ENCODE peak calls at places on chromosome 17, in ten cellular contexts. T is bronchial epithelial cell; W is spleen; E is osteoblast; A is lung; G is cardiac muscle cell; X is body of pancreas; N is HFF-Myc; D is CD8-positive, alpha-beta T cell; B is colonic mucosa. C is an unnamed sample.

GRCh38 chr17:63178530-63178929 is 212.5 kb downstream of the TANC2 start:
- DNase-seq in T (no peak), W (no peak), E (peak; percentile 47), A (no peak), G (no peak), X (no peak), N (no peak), D (no peak), B (no peak), C (no peak)

GRCh38 chr17:75518201-75518600 is 1.9 kb downstream of the TSEN54 start:
- DNase-seq in T (no peak), W (no peak), E (no peak), A (no peak), G (no peak), X (no peak), N (no peak), D (peak; percentile 41), B (no peak), C (peak; percentile 61)

GRCh38 chr17:69246726-69247375 is 18.2 kb upstream of the ABCA10 start:
- DNase-seq in T (peak; percentile 60), W (no peak), E (no peak), A (no peak), G (peak; percentile 65), X (no peak), N (peak; percentile 31), D (no peak), B (no peak), C (peak; percentile 73)

GRCh38 chr17:15776871-15777270 is 44.8 kb downstream of the TBC1D26 start:
- DNase-seq in T (no peak), W (no peak), E (no peak), A (no peak), G (no peak), X (no peak), N (no peak), D (no peak), B (no peak), C (no peak)

GRCh38 chr17:63698381-63698885 is 1.5 kb downstream of the LIMD2 start:
- DNase-seq in T (no peak), W (peak; percentile 86), E (peak; percentile 85), A (no peak), G (no peak), X (peak; percentile 47), N (no peak), D (no peak), B (no peak), C (peak; percentile 65)

GRCh38 chr17:45320931-45321461 is 4.2 kb upstream of the MAP3K14 start:
- DNase-seq in T (peak; percentile 83), W (no peak), E (peak; percentile 94), A (no peak), G (no peak), X (no peak), N (peak; percentile 98), D (no peak), B (peak; percentile 67), C (no peak)

GRCh38 chr17:16314189-16314588 is 39.1 kb downstream of the CENPV start:
- DNase-seq in T (no peak), W (no peak), E (peak; percentile 41), A (no peak), G (no peak), X (no peak), N (no peak), D (no peak), B (no peak), C (no peak)

GRCh38 chr17:5237541-5238016 is 2.9 kb upstream of the SCIMP start:
- DNase-seq in T (peak; percentile 50), W (peak; percentile 80), E (peak; percentile 94), A (peak; percentile 69), G (peak; percentile 51), X (peak; percentile 62), N (peak; percentile 46), D (no peak), B (peak; percentile 74), C (peak; percentile 96)

GRCh38 chr17:17758443-17758842 is 77.2 kb downstream of the RAI1 start:
- DNase-seq in T (no peak), W (no peak), E (no peak), A (no peak), G (no peak), X (no peak), N (no peak), D (no peak), B (no peak), C (peak; percentile 86)

GRCh38 chr17:17757391-17757791 is 76.1 kb downstream of the RAI1 start:
- DNase-seq in T (no peak), W (peak; percentile 89), E (no peak), A (no peak), G (no peak), X (no peak), N (no peak), D (no peak), B (no peak), C (peak; percentile 91)

GRCh38 chr17:17755715-17756114 is 74.5 kb downstream of the RAI1 start:
- DNase-seq in T (no peak), W (no peak), E (no peak), A (no peak), G (no peak), X (no peak), N (no peak), D (no peak), B (no peak), C (no peak)

GRCh38 chr17:17759164-17759563 is 77.6 kb downstream of the SREBF1 start:
- DNase-seq in T (no peak), W (no peak), E (peak; percentile 82), A (no peak), G (no peak), X (no peak), N (no peak), D (no peak), B (no peak), C (no peak)

DNA sequence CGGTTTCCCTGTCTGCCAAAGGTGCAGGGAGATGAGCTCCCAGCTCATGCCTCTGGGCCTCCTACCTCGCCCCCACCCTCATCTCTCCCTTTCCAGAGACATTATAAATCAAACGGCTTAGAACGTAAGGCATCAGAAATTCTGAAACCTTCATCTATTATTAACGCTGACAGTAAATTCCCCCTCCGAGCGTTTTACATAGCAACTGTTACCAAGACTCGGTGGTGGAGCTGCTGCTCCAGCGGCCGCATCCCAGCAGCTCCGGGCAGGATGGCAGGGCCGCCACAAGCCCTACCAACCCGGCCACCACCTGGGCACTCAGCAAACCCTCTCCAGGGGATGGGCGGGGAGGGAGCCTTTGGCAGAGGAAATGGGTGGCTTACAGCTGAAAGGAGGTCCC is 76.7 kb downstream of the RAI1 start:
- DNase-seq in T (no peak), W (no peak), E (no peak), A (no peak), G (no peak), X (no peak), N (no peak), D (no peak), B (no peak), C (peak; percentile 77)
- H3K4me3 ChIP-seq in T (no peak overlapping the region), W (no peak overlapping the region), E (no peak overlapping the region), A (no peak overlapping the region), G (no peak overlapping the region), X (no peak overlapping the region), N (no peak overlapping the region), D (peak overlapping the region; percentile 44), B (no peak overlapping the region), C (peak overlapping the region; percentile 61)

GRCh38 chr17:72705905-72706395 is 386.5 kb downstream of the SLC39A11 start:
- DNase-seq in T (peak; percentile 77), W (no peak), E (no peak), A (no peak), G (no peak), X (no peak), N (no peak), D (no peak), B (no peak), C (no peak)

GRCh38 chr17:72710185-72710584 is 382.3 kb downstream of the SLC39A11 start:
- DNase-seq in T (peak; percentile 96), W (no peak), E (no peak), A (no peak), G (no peak), X (no peak), N (no peak), D (no peak), B (no peak), C (no peak)

GRCh38 chr17:72710834-72711233 is 381.7 kb downstream of the SLC39A11 start:
- DNase-seq in T (peak; percentile 97), W (no peak), E (no peak), A (no peak), G (no peak), X (no peak), N (no peak), D (no peak), B (no peak), C (no peak)

GRCh38 chr17:72706396-72706981 is 386.0 kb downstream of the SLC39A11 start:
- DNase-seq in T (peak; percentile 88), W (no peak), E (no peak), A (no peak), G (no peak), X (no peak), N (no peak), D (no peak), B (no peak), C (no peak)

DNA sequence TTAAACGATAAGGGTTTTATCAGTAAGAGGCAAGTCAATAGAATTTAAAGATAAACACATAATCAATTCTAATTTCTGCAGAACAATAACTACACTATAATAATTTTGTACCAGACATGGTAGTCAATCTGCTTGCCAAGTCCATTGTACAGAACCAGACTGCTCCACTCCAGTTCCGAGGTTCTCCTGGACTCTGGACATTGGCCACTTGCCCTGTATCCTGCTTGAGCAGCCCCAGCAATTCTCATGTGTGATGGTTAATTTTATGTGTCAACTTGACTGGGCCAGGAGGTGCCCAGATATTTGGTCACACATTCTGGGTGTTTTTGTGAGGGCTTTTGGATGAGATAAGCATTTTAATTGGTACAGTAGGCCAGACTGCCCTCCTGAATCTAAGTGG is 384.6 kb downstream of the SLC39A11 start:
- DNase-seq in T (no peak), W (no peak), E (no peak), A (no peak), G (no peak), X (no peak), N (no peak), D (no peak), B (no peak), C (no peak)
- TF ChIP-seq CTCF in T (no peak), W (no peak), E (no peak), A (no peak), G (no peak), X (no peak), N (no peak), D (no peak), B (no peak), C (no peak)

GRCh38 chr17:35773129-35773528 is 12.4 kb downstream of the C17orf50 start:
- DNase-seq in T (no peak), W (no peak), E (peak; percentile 73), A (no peak), G (no peak), X (no peak), N (no peak), D (no peak), B (no peak), C (no peak)
- H3K4me3 ChIP-seq in T (no peak overlapping the region), W (no peak overlapping the region), E (no peak overlapping the region), A (no peak overlapping the region), G (no peak overlapping the region), X (no peak overlapping the region), N (no peak overlapping the region), D (no peak overlapping the region), B (no peak overlapping the region), C (no peak overlapping the region)

DNA sequence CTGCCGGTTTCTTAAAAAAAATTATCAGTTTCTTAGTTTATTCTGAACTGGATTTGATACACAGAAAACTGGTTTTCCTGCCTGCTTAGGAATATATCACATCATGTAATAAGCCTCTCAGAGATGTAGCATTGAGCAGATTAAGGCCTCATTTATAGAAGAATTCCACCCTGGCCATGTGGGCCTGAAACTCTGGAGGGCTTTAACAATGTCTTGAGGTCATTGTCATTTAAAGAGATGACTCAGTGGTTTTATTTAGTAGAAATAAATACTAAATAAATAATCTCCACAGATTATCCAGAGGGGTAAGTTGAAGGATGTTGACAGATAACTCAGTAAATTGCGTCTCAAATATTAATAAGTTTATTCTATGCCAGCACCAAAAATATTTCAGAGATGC is 56.9 kb downstream of the PRKCA start:
- DNase-seq in T (no peak), W (no peak), E (no peak), A (no peak), G (no peak), X (no peak), N (no peak), D (no peak), B (no peak), C (no peak)
- TF ChIP-seq CTCF in T (no peak), W (no peak), E (no peak), A (no peak), G (no peak), X (no peak), N (no peak), D (no peak), B (no peak), C (no peak)